ENCODE peak calls at places on chromosome 6, in five cellular contexts. R is CD4-positive, alpha-beta T cell; X is heart left ventricle; W is CD8-positive, alpha-beta T cell; D is Panc1. K is an unnamed sample.

GRCh38 chr6:129251669-129252376 is 368.9 kb downstream of the LAMA2 start:
- DNase-seq in R (no peak), D (peak; percentile 53), X (no peak), W (no peak), K (peak; percentile 63)

GRCh38 chr6:118500130-118501015 is 47.7 kb upstream of the PLN start:
- DNase-seq in X (no peak), R (no peak), W (no peak), D (no peak), K (no peak)

GRCh38 chr6:31737315-31738047 is 1.2 kb upstream of the CLIC1 start:
- DNase-seq in X (no peak), D (no peak), R (no peak), W (no peak), K (no peak)

GRCh38 chr6:33820243-33820642 is 16.4 kb upstream of the MLN start:
- DNase-seq in W (no peak), X (no peak), R (no peak), D (no peak), K (no peak)

GRCh38 chr6:129140571-129140970 is 257.6 kb downstream of the LAMA2 start:
- DNase-seq in D (no peak), X (no peak), W (no peak), R (no peak), K (no peak)

GRCh38 chr6:117674503-117674902 is 766 bp upstream of the NUS1 start:
- DNase-seq in D (no peak), W (no peak), R (no peak), X (no peak), K (no peak)

GRCh38 chr6:132530293-132530974 is 7.6 kb upstream of the TAAR9 start:
- DNase-seq in R (peak; percentile 13), W (peak; percentile 81), X (peak; percentile 58), D (peak; percentile 32), K (peak; percentile 55)

GRCh38 chr6:52518279-52518944 is 58.4 kb downstream of the TRAM2 start:
- DNase-seq in D (no peak), R (no peak), X (no peak), W (no peak), K (no peak)

GRCh38 chr6:156617376-156617775 is 159.8 kb upstream of the ARID1B start:
- DNase-seq in W (no peak), D (no peak), R (no peak), X (no peak), K (no peak)

GRCh38 chr6:83038246-83038645 is 27.4 kb downstream of the UBE3D start:
- DNase-seq in D (no peak), X (no peak), W (no peak), R (no peak), K (no peak)

GRCh38 chr6:100426241-100426640 is 38.5 kb downstream of the SIM1 start:
- DNase-seq in R (no peak), D (no peak), W (no peak), X (no peak), K (no peak)

GRCh38 chr6:159493888-159494632 is 199.0 kb downstream of the SOD2 start:
- DNase-seq in D (no peak), R (no peak), X (no peak), W (no peak), K (no peak)

GRCh38 chr6:159487636-159488035 is 205.4 kb downstream of the SOD2 start:
- DNase-seq in D (no peak), R (no peak), X (no peak), W (no peak), K (no peak)

GRCh38 chr6:159494633-159495023 is 198.4 kb downstream of the SOD2 start:
- DNase-seq in W (no peak), R (no peak), D (no peak), X (peak; percentile 23), K (no peak)

DNA sequence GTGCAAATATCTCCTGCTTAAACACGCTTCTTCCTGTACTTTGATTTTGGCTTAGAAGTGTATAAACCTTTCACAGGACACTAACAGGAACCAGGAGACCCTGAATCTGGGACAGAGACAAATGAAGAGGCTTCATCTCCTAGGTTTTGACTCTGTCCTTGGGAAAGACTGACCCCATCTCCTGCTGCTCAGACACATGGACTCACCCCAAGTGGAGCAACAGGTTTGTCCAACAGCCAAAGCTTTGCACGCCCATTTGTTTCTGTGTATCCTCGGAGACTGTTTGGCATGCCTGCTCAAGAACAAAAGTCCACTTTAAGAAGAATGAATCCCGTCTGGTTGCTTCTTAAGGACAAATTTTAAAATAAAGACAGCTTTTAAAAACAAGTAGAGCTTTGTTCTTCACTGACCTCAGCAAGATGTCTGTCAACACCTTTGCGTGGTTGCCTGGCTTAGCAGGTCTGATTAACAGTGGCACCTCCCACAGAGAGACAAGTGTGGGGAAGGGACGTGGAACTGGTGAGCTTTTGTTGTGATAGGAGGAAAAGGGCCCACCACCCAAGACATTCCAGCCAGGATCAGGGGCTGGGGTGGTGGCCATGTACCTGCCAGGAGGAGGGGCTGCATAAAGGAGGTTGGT is 202.6 kb downstream of the SOD2 start:
- DNase-seq in W (no peak), X (no peak), D (no peak), R (no peak), K (no peak)
- H3K9me3 ChIP-seq in W (no peaks in the 10 kb centered on the region), X (no peaks in the 10 kb centered on the region), D (no peaks in the 10 kb centered on the region), R (no peaks in the 10 kb centered on the region), K (no peaks in the 10 kb centered on the region)

GRCh38 chr6:146925846-146926245 is 278.4 kb upstream of the STXBP5 start:
- DNase-seq in D (no peak), W (no peak), X (no peak), R (no peak), K (no peak)
- H3K9me3 ChIP-seq in D (no peaks in the 10 kb centered on the region), W (no peaks in the 10 kb centered on the region), X (peaks cover 6% of the 10 kb centered on the region), R (no peaks in the 10 kb centered on the region), K (no peaks in the 10 kb centered on the region)

DNA sequence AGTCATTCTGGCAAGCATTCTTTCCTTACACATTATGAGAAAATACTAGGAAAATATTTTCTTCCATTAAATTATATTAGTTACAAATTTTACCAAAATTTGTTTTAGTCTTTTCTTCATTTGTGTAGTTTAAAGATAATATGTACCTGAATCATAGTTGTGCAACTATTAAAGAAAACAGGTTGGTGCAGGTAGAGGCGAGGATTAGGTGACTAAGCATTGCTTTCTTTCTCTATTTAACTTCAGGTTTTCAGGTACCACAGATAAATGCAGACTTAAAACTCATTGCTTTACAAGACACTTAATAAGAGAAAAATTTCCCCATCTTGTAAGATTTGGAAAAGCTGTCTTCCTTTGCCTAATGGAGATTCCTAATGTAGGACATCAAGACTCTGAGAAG is 1175.5 kb upstream of the ADGRB3 start:
- DNase-seq in R (no peak), X (no peak), W (no peak), D (no peak), K (no peak)
- H3K9me3 ChIP-seq in R (peaks cover 15% of the 10 kb centered on the region), X (peaks cover 33% of the 10 kb centered on the region), W (no peaks in the 10 kb centered on the region), D (peaks cover 17% of the 10 kb centered on the region), K (peaks cover 10% of the 10 kb centered on the region)

GRCh38 chr6:4861564-4861963 is 85.4 kb downstream of the CDYL start:
- DNase-seq in R (no peak), W (no peak), D (no peak), X (no peak), K (no peak)
- H3K9me3 ChIP-seq in R (peaks cover 28% of the 10 kb centered on the region), W (peaks cover 11% of the 10 kb centered on the region), D (no peaks in the 10 kb centered on the region), X (peaks cover 24% of the 10 kb centered on the region), K (peaks cover 15% of the 10 kb centered on the region)

DNA sequence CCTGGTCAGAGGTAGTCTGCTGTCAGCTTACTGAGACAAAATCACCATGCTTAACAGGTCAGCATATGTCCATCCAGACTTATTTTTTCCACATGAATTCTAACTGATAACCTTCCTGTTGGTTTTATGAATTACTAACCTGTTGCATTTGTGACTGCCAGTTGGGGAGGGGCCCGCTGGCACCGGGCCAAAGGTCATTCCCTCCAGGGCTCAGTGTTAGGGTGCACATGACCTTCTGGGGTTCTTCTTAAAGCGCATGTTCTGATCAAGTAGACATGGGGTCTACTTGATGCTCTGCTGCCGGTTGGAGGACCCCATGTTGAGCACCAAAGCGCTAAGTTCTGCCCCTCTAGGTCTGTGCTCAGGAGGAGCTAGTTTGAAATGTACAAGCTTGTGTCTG is 15.6 kb downstream of the DUSP22 start:
- DNase-seq in R (no peak), D (no peak), W (no peak), X (no peak), K (no peak)
- H3K9me3 ChIP-seq in R (no peaks in the 10 kb centered on the region), D (no peaks in the 10 kb centered on the region), W (no peaks in the 10 kb centered on the region), X (no peaks in the 10 kb centered on the region), K (no peaks in the 10 kb centered on the region)

DNA sequence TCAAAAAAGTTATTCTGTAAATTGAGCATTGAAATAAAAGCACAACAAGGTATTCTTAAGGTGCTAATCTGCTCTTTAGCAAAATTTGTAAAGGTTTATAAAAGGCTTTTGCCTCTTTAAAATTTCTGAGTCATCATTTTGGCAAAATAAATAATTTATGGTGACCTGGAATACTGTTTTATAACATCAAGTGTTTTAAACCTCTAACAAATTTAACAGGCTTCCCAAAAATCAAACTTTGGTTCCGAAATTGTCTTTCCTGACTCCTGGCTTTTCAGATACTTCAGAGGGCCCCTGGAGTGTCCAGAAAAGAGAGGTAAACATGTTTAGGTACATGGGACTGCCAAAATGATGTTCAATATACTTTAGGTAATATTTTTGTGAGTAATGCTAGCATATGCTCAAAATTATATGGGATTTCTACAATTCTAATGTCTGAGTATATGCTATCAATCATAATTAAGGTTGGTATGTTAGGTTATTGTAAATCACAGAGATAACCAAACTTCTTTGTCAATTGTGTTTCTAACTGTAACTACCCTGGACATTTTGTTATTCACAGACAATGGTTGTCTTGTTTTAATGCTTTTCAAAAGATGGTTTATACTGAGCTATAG is 160.3 kb upstream of the OLIG3 start:
- DNase-seq in D (no peak), X (no peak), W (no peak), R (no peak), K (no peak)
- H3K9me3 ChIP-seq in D (peaks cover 20% of the 10 kb centered on the region), X (peaks cover 33% of the 10 kb centered on the region), W (no peaks in the 10 kb centered on the region), R (peaks cover 38% of the 10 kb centered on the region), K (peaks cover 8% of the 10 kb centered on the region)